ENCODE peak calls at places on chromosome X, in six cellular contexts. R is spleen, I is transverse colon, H is HCT116, M is H1, K is endothelial cell of umbilical vein. Q is an unnamed sample.

GRCh38 chrX:21996872-21997271 is 35.3 kb upstream of the PHEX start:
- DNase-seq in R (no peak), I (no peak), H (no peak), M (no peak), K (peak), Q (no peak)

GRCh38 chrX:28638775-28639174 is 51.5 kb downstream of the IL1RAPL1 start:
- DNase-seq in R (no peak), I (no peak), H (peak), M (no peak), K (no peak), Q (no peak)

GRCh38 chrX:30141966-30142365 is 73.4 kb upstream of the MAGEB2 start:
- DNase-seq in R (no peak), I (no peak), H (peak), M (no peak), K (peak), Q (no peak)

GRCh38 chrX:97367149-97367548 is 483.4 kb downstream of the RPA4 start:
- DNase-seq in R (no peak), I (no peak), H (no peak), M (no peak), K (no peak), Q (no peak)

GRCh38 chrX:72466493-72466892 is 106.2 kb downstream of the HDAC8 start:
- DNase-seq in R (no peak), I (no peak), H (no peak), M (no peak), K (no peak), Q (no peak)

GRCh38 chrX:45143455-45143854 is 57.2 kb downstream of the DIPK2B start:
- DNase-seq in R (no peak), I (no peak), H (no peak), M (no peak), K (no peak), Q (no peak)

GRCh38 chrX:31126205-31126604 is 54.4 kb upstream of the FTHL17 start:
- DNase-seq in R (no peak), I (no peak), H (no peak), M (no peak), K (no peak), Q (no peak)

GRCh38 chrX:46791927-46792825 is 33.3 kb upstream of the SLC9A7 start:
- DNase-seq in R (no peak), I (no peak), H (peak), M (no peak), K (peak), Q (no peak)

GRCh38 chrX:18573556-18573955 is 98.4 kb downstream of the RS1 start:
- DNase-seq in R (no peak), I (no peak), H (no peak), M (no peak), K (no peak), Q (no peak)

GRCh38 chrX:150897371-150898319 is 823 bp downstream of the CD99L2 start:
- DNase-seq in R (peak), I (peak), H (no peak), M (no peak), K (peak), Q (no peak)

GRCh38 chrX:7027071-7027470 is 120.4 kb upstream of the STS start:
- DNase-seq in R (no peak), I (peak), H (no peak), M (no peak), K (no peak), Q (no peak)

GRCh38 chrX:28312965-28313364 is 274.3 kb upstream of the IL1RAPL1 start:
- DNase-seq in R (no peak), I (no peak), H (no peak), M (no peak), K (no peak), Q (no peak)

GRCh38 chrX:118644378-118644777 is 83.0 kb upstream of the IL13RA1 start:
- DNase-seq in R (no peak), I (no peak), H (peak), M (no peak), K (peak), Q (no peak)

GRCh38 chrX:44844204-44844603 is 383 bp downstream of the DUSP21 start:
- DNase-seq in R (no peak), I (no peak), H (no peak), M (no peak), K (no peak), Q (no peak)

GRCh38 chrX:119948381-119948780 is 4.8 kb upstream of the NKAP start:
- DNase-seq in R (no peak), I (no peak), H (no peak), M (no peak), K (no peak), Q (no peak)

GRCh38 chrX:102546818-102547493 is 30.4 kb upstream of the TMSB15A start:
- DNase-seq in R (no peak), I (no peak), H (no peak), M (no peak), K (no peak), Q (no peak)

GRCh38 chrX:58025979-58026378 is 115.7 kb upstream of the ZXDA start:
- DNase-seq in R (no peak), I (peak), H (peak), M (no peak), K (peak), Q (peak)

GRCh38 chrX:65866762-65867161 is 173.1 kb downstream of the VSIG4 start:
- DNase-seq in R (no peak), I (no peak), H (no peak), M (no peak), K (no peak), Q (no peak)

GRCh38 chrX:130770615-130771014 is 132.4 kb downstream of the ENOX2 start:
- DNase-seq in R (no peak), I (no peak), H (peak), M (no peak), K (peak), Q (no peak)

GRCh38 chrX:54564942-54565341 is 34.9 kb downstream of the GNL3L start:
- DNase-seq in R (no peak), I (no peak), H (no peak), M (no peak), K (no peak), Q (no peak)

GRCh38 chrX:14027031-14027430 is 2.7 kb downstream of the GEMIN8 start:
- DNase-seq in R (no peak), I (no peak), H (no peak), M (no peak), K (peak), Q (no peak)

GRCh38 chrX:143378851-143379250 is 138.4 kb downstream of the SPANXN3 start:
- DNase-seq in R (no peak), I (no peak), H (no peak), M (no peak), K (no peak), Q (no peak)

GRCh38 chrX:136531951-136532350 is at the start of gene VGLL1:
- DNase-seq in R (no peak), I (no peak), H (no peak), M (no peak), K (no peak), Q (no peak)

GRCh38 chrX:65697173-65697572 is 29.7 kb downstream of the MSN start:
- DNase-seq in R (no peak), I (no peak), H (no peak), M (no peak), K (no peak), Q (no peak)

GRCh38 chrX:52574416-52575275 is 57.8 kb upstream of the XAGE1B start:
- DNase-seq in R (no peak), I (peak), H (peak), M (no peak), K (peak), Q (peak)

GRCh38 chrX:147935156-147935758 is 23.5 kb downstream of the FMR1 start:
- DNase-seq in R (no peak), I (no peak), H (no peak), M (no peak), K (no peak), Q (no peak)

GRCh38 chrX:81286075-81286474 is 84.2 kb downstream of the SH3BGRL start:
- DNase-seq in R (no peak), I (no peak), H (no peak), M (no peak), K (no peak), Q (no peak)

GRCh38 chrX:2449135-2449886 is 51.5 kb downstream of the DHRSX start:
- DNase-seq in R (peak), I (no peak), H (no peak), M (no peak), K (no peak), Q (no peak)

GRCh38 chrX:26146024-26146423 is 7.9 kb downstream of the MAGEB18 start:
- DNase-seq in R (no peak), I (no peak), H (no peak), M (no peak), K (peak), Q (no peak)

GRCh38 chrX:104806346-104806745 is 240.3 kb downstream of the IL1RAPL2 start:
- DNase-seq in R (no peak), I (no peak), H (no peak), M (no peak), K (no peak), Q (no peak)

GRCh38 chrX:119427024-119427794 is 28.1 kb downstream of the SLC25A43 start:
- DNase-seq in R (peak), I (peak), H (no peak), M (no peak), K (no peak), Q (peak)

GRCh38 chrX:23246001-23246400 is 88.6 kb upstream of the PTCHD1 start:
- DNase-seq in R (no peak), I (no peak), H (no peak), M (no peak), K (no peak), Q (no peak)

GRCh38 chrX:13285229-13285628 is 34.6 kb downstream of the ATXN3L start:
- DNase-seq in R (no peak), I (no peak), H (no peak), M (no peak), K (no peak), Q (no peak)

GRCh38 chrX:70901465-70901864 is 7.0 kb downstream of the TEX11 start:
- DNase-seq in R (no peak), I (no peak), H (no peak), M (no peak), K (no peak), Q (no peak)

GRCh38 chrX:105210258-105210657 is 10.2 kb downstream of the TEX13A start:
- DNase-seq in R (no peak), I (no peak), H (no peak), M (no peak), K (no peak), Q (no peak)

GRCh38 chrX:97311066-97311778 is 427.5 kb downstream of the RPA4 start:
- DNase-seq in R (peak), I (no peak), H (no peak), M (no peak), K (no peak), Q (no peak)

GRCh38 chrX:14837155-14837554 is 35.7 kb downstream of the FANCB start:
- DNase-seq in R (no peak), I (no peak), H (no peak), M (no peak), K (no peak), Q (no peak)

GRCh38 chrX:71216446-71216845 is 6.6 kb upstream of the GJB1 start:
- DNase-seq in R (no peak), I (peak), H (no peak), M (no peak), K (no peak), Q (no peak)

GRCh38 chrX:43500240-43500639 is 155.9 kb upstream of the MAOA start:
- DNase-seq in R (no peak), I (no peak), H (no peak), M (no peak), K (no peak), Q (no peak)

DNA sequence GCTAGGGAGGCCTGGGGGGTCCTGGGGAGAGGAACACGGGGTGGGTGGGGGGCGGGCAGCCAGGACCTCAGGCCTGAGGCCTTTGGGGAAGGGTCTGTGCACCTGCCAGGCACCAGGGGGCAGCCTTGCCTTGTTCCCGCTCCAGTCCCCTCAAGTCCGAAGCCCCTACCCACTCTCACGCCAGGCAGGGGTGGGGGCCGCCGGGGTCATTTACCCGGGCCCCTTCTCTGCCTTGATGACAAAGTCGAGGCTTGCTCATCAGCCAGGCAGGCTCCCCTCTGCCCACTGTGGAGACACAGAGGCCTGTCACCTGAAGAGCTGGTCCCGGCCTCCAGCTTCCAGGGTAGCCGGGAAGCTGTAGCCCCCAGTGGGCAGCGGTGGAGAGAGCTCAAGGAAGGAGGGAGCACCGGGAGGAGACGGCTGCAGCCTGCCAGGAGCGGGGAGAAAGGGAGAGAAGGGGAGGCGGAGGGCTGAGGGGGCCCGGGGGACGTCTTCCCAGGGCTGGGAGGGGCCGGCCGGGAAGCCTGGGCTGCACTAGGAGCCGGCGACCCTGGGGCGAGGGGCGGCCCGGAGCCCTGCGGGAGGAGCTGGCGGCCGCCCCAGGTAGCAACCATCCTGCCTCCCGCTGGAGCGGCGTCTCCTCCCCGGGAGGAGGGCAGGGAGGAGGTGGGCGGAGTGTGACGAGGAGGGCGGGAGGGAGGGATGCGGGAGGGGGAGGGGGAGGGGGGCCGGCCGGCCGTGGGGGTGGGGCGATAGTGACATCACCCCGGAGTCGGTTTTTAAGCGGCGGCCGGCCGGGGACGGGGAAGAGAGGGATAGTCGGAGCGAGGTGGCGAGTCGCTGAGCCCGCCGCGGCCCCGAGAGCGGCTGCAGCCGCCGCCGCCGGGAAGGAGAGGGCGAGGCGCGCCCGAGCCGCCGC is at the start of gene SLC6A8:
- DNase-seq in R (no peak), I (peak), H (peak), M (no peak), K (peak), Q (no peak)
- TF ChIP-seq POLR2AphosphoS5 in R (peak), I (peak), H (peak), M (no peak), K (peak), Q (no peak)

DNA sequence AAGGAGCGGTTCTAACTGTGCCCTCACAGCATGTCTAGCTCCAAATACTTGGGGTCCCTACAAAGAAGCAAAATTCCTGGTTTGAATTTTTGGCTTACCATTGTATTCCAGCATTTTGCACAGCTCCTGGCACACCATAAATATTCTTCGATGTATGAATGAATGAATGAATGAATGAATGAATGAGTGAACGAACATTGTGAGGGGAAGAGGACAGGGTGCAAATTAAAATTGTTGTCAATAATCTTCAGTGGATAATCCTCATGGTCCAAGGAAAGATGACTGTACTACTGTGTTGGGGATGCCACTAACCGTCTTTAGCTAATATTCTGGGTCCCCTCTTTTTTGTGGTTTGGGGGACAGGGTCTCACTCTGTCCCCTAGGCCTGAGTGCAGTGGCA is 110.9 kb upstream of the MAP3K15 start:
- DNase-seq in R (no peak), I (no peak), H (no peak), M (no peak), K (no peak), Q (no peak)
- TF ChIP-seq POLR2AphosphoS5 in R (no peak), I (no peak), H (no peak), M (no peak), K (no peak), Q (no peak)

GRCh38 chrX:68828740-68829593 is at the start of gene EFNB1:
- DNase-seq in R (peak), I (peak), H (peak), M (peak), K (peak), Q (peak)
- TF ChIP-seq POLR2AphosphoS5 in R (peak), I (peak), H (peak), M (peak), K (peak), Q (no peak)

GRCh38 chrX:38050806-38051205 is 44.5 kb downstream of the SYTL5 start:
- DNase-seq in R (no peak), I (no peak), H (no peak), M (no peak), K (no peak), Q (no peak)
- TF ChIP-seq POLR2AphosphoS5 in R (no peak), I (no peak), H (no peak), M (no peak), K (no peak), Q (no peak)

GRCh38 chrX:132125906-132126305 is 1.9 kb downstream of the FRMD7 start:
- DNase-seq in R (no peak), I (no peak), H (no peak), M (no peak), K (no peak), Q (no peak)
- TF ChIP-seq POLR2AphosphoS5 in R (no peak), I (no peak), H (no peak), M (no peak), K (no peak), Q (no peak)

Q was measured in GM12892.